ENCODE peak calls at places on chromosome 1, in five cellular contexts. One of them, this sample, is unnamed.

GRCh38 chr1:22128392-22128791 is 14.5 kb downstream of the WNT4 start:
- DNase-seq in left ventricle myocardium superior: no peak
- DNase-seq in right cardiac atrium: peak; percentile 13
- DNase-seq in AG10803: no peak
- DNase-seq in RPMI8226: no peak
- DNase-seq in this sample: no peak

GRCh38 chr1:101128211-101128727 is 102.7 kb upstream of the DPH5 start:
- DNase-seq in left ventricle myocardium superior: no peak
- DNase-seq in right cardiac atrium: no peak
- DNase-seq in AG10803: no peak
- DNase-seq in RPMI8226: no peak
- DNase-seq in this sample: no peak

GRCh38 chr1:201724039-201724759 is 104.8 kb upstream of the IPO9 start:
- DNase-seq in left ventricle myocardium superior: peak; percentile 66
- DNase-seq in right cardiac atrium: peak; percentile 73
- DNase-seq in AG10803: no peak
- DNase-seq in RPMI8226: no peak
- DNase-seq in this sample: no peak

GRCh38 chr1:153345187-153346066 is 3.2 kb downstream of the PGLYRP4 start:
- DNase-seq in left ventricle myocardium superior: no peak
- DNase-seq in right cardiac atrium: no peak
- DNase-seq in AG10803: no peak
- DNase-seq in RPMI8226: no peak
- DNase-seq in this sample: no peak

GRCh38 chr1:26923711-26924110 is 2.2 kb downstream of the NUDC start:
- DNase-seq in left ventricle myocardium superior: no peak
- DNase-seq in right cardiac atrium: no peak
- DNase-seq in AG10803: no peak
- DNase-seq in RPMI8226: no peak
- DNase-seq in this sample: no peak

GRCh38 chr1:235999259-235999925 is 65.5 kb downstream of the NID1 start:
- DNase-seq in left ventricle myocardium superior: no peak
- DNase-seq in right cardiac atrium: no peak
- DNase-seq in AG10803: peak; percentile 89
- DNase-seq in RPMI8226: no peak
- DNase-seq in this sample: peak; percentile 76

GRCh38 chr1:99659755-99660210 is 13.9 kb downstream of the PALMD start:
- DNase-seq in left ventricle myocardium superior: no peak
- DNase-seq in right cardiac atrium: no peak
- DNase-seq in AG10803: peak; percentile 52
- DNase-seq in RPMI8226: no peak
- DNase-seq in this sample: no peak

GRCh38 chr1:115713906-115714305 is 54.6 kb downstream of the CASQ2 start:
- DNase-seq in left ventricle myocardium superior: no peak
- DNase-seq in right cardiac atrium: no peak
- DNase-seq in AG10803: no peak
- DNase-seq in RPMI8226: no peak
- DNase-seq in this sample: no peak

GRCh38 chr1:43910359-43910758 is 23.2 kb upstream of the ARTN start:
- DNase-seq in left ventricle myocardium superior: no peak
- DNase-seq in right cardiac atrium: no peak
- DNase-seq in AG10803: no peak
- DNase-seq in RPMI8226: peak; percentile 24
- DNase-seq in this sample: no peak

GRCh38 chr1:99808391-99809115 is 41.6 kb upstream of the AGL start:
- DNase-seq in left ventricle myocardium superior: no peak
- DNase-seq in right cardiac atrium: no peak
- DNase-seq in AG10803: peak; percentile 92
- DNase-seq in RPMI8226: peak; percentile 66
- DNase-seq in this sample: peak; percentile 77

GRCh38 chr1:156160744-156161181 is 7.4 kb downstream of the SEMA4A start:
- DNase-seq in left ventricle myocardium superior: peak; percentile 92
- DNase-seq in right cardiac atrium: peak; percentile 95
- DNase-seq in AG10803: peak; percentile 67
- DNase-seq in RPMI8226: peak; percentile 25
- DNase-seq in this sample: no peak

GRCh38 chr1:19096036-19096833 is 113.8 kb downstream of the UBR4 start:
- DNase-seq in left ventricle myocardium superior: peak; percentile 54
- DNase-seq in right cardiac atrium: peak; percentile 74
- DNase-seq in AG10803: peak; percentile 9
- DNase-seq in RPMI8226: no peak
- DNase-seq in this sample: no peak

This sample was measured in GM04504.